ENCODE peak calls at places on chromosomes 6 and 20, in six cellular contexts. One of them, this sample, is unnamed.

GRCh38 chr20:49356676-49357075 is 78.8 kb upstream of the ZNFX1 start:
- DNase-seq in PC-3: peak; percentile 53
- DNase-seq in fibroblast of pulmonary artery: no peak
- DNase-seq in kidney epithelial cell: no peak
- DNase-seq in astrocyte of the spinal cord: no peak
- DNase-seq in neural progenitor cell: no peak
- DNase-seq in this sample: no peak

GRCh38 chr6:79810153-79810806 is 137.1 kb downstream of the ELOVL4 start:
- DNase-seq in PC-3: no peak
- DNase-seq in fibroblast of pulmonary artery: no peak
- DNase-seq in kidney epithelial cell: no peak
- DNase-seq in astrocyte of the spinal cord: no peak
- DNase-seq in neural progenitor cell: peak; percentile 92
- DNase-seq in this sample: no peak

GRCh38 chr20:31542201-31542842 is 28.1 kb downstream of the HM13 start:
- DNase-seq in PC-3: peak; percentile 42
- DNase-seq in fibroblast of pulmonary artery: no peak
- DNase-seq in kidney epithelial cell: no peak
- DNase-seq in astrocyte of the spinal cord: no peak
- DNase-seq in neural progenitor cell: no peak
- DNase-seq in this sample: peak; percentile 42

GRCh38 chr6:142048593-142048980 is 84.1 kb upstream of the GJE1 start:
- DNase-seq in PC-3: no peak
- DNase-seq in fibroblast of pulmonary artery: no peak
- DNase-seq in kidney epithelial cell: no peak
- DNase-seq in astrocyte of the spinal cord: no peak
- DNase-seq in neural progenitor cell: no peak
- DNase-seq in this sample: no peak

GRCh38 chr20:1825492-1825891 is 69.7 kb upstream of the SIRPA start:
- DNase-seq in PC-3: no peak
- DNase-seq in fibroblast of pulmonary artery: peak; percentile 85
- DNase-seq in kidney epithelial cell: no peak
- DNase-seq in astrocyte of the spinal cord: peak; percentile 51
- DNase-seq in neural progenitor cell: no peak
- DNase-seq in this sample: peak; percentile 75

GRCh38 chr20:6976096-6976495 is 208.6 kb downstream of the BMP2 start:
- DNase-seq in PC-3: peak; percentile 19
- DNase-seq in fibroblast of pulmonary artery: no peak
- DNase-seq in kidney epithelial cell: no peak
- DNase-seq in astrocyte of the spinal cord: no peak
- DNase-seq in neural progenitor cell: no peak
- DNase-seq in this sample: no peak

GRCh38 chr6:1131285-1132079 is 180.4 kb upstream of the FOXQ1 start:
- DNase-seq in PC-3: peak; percentile 60
- DNase-seq in fibroblast of pulmonary artery: no peak
- DNase-seq in kidney epithelial cell: peak; percentile 96
- DNase-seq in astrocyte of the spinal cord: peak; percentile 66
- DNase-seq in neural progenitor cell: no peak
- DNase-seq in this sample: peak; percentile 98

GRCh38 chr6:42523158-42523814 is 40.5 kb upstream of the UBR2 start:
- DNase-seq in PC-3: no peak
- DNase-seq in fibroblast of pulmonary artery: no peak
- DNase-seq in kidney epithelial cell: no peak
- DNase-seq in astrocyte of the spinal cord: peak; percentile 63
- DNase-seq in neural progenitor cell: no peak
- DNase-seq in this sample: peak; percentile 43

GRCh38 chr20:24840121-24840713 is 108.9 kb upstream of the CST7 start:
- DNase-seq in PC-3: no peak
- DNase-seq in fibroblast of pulmonary artery: no peak
- DNase-seq in kidney epithelial cell: no peak
- DNase-seq in astrocyte of the spinal cord: no peak
- DNase-seq in neural progenitor cell: no peak
- DNase-seq in this sample: no peak

GRCh38 chr6:104286641-104287040 is 573.1 kb downstream of the HACE1 start:
- DNase-seq in PC-3: no peak
- DNase-seq in fibroblast of pulmonary artery: no peak
- DNase-seq in kidney epithelial cell: no peak
- DNase-seq in astrocyte of the spinal cord: no peak
- DNase-seq in neural progenitor cell: no peak
- DNase-seq in this sample: no peak

GRCh38 chr6:130967502-130968469 is 95.3 kb downstream of the EPB41L2 start:
- DNase-seq in PC-3: no peak
- DNase-seq in fibroblast of pulmonary artery: peak; percentile 52
- DNase-seq in kidney epithelial cell: no peak
- DNase-seq in astrocyte of the spinal cord: no peak
- DNase-seq in neural progenitor cell: no peak
- DNase-seq in this sample: no peak

GRCh38 chr6:138485005-138485545 is 14.2 kb downstream of the NHSL1 start:
- DNase-seq in PC-3: no peak
- DNase-seq in fibroblast of pulmonary artery: peak; percentile 25
- DNase-seq in kidney epithelial cell: no peak
- DNase-seq in astrocyte of the spinal cord: peak; percentile 43
- DNase-seq in neural progenitor cell: peak; percentile 56
- DNase-seq in this sample: no peak

GRCh38 chr20:63071541-63072181 is 64.9 kb upstream of the BHLHE23 start:
- DNase-seq in PC-3: peak; percentile 63
- DNase-seq in fibroblast of pulmonary artery: peak; percentile 18
- DNase-seq in kidney epithelial cell: no peak
- DNase-seq in astrocyte of the spinal cord: peak; percentile 16
- DNase-seq in neural progenitor cell: peak; percentile 62
- DNase-seq in this sample: peak; percentile 54

GRCh38 chr6:7237653-7238190 is 75.3 kb downstream of the SSR1 start:
- DNase-seq in PC-3: no peak
- DNase-seq in fibroblast of pulmonary artery: no peak
- DNase-seq in kidney epithelial cell: no peak
- DNase-seq in astrocyte of the spinal cord: no peak
- DNase-seq in neural progenitor cell: no peak
- DNase-seq in this sample: peak; percentile 41

GRCh38 chr20:2825770-2826169 is 9.6 kb downstream of the TMEM239 start:
- DNase-seq in PC-3: no peak
- DNase-seq in fibroblast of pulmonary artery: no peak
- DNase-seq in kidney epithelial cell: no peak
- DNase-seq in astrocyte of the spinal cord: no peak
- DNase-seq in neural progenitor cell: no peak
- DNase-seq in this sample: no peak

GRCh38 chr20:51800769-51801219 is 1.5 kb downstream of the SALL4 start:
- DNase-seq in PC-3: peak; percentile 54
- DNase-seq in fibroblast of pulmonary artery: peak; percentile 7
- DNase-seq in kidney epithelial cell: no peak
- DNase-seq in astrocyte of the spinal cord: peak; percentile 16
- DNase-seq in neural progenitor cell: peak; percentile 56
- DNase-seq in this sample: peak; percentile 13

GRCh38 chr6:81253821-81254220 is 498.7 kb downstream of the TENT5A start:
- DNase-seq in PC-3: no peak
- DNase-seq in fibroblast of pulmonary artery: peak; percentile 3
- DNase-seq in kidney epithelial cell: no peak
- DNase-seq in astrocyte of the spinal cord: no peak
- DNase-seq in neural progenitor cell: no peak
- DNase-seq in this sample: no peak

GRCh38 chr6:151068761-151069312 is 170.9 kb upstream of the AKAP12 start:
- DNase-seq in PC-3: peak; percentile 38
- DNase-seq in fibroblast of pulmonary artery: peak; percentile 53
- DNase-seq in kidney epithelial cell: no peak
- DNase-seq in astrocyte of the spinal cord: peak; percentile 66
- DNase-seq in neural progenitor cell: no peak
- DNase-seq in this sample: no peak

GRCh38 chr6:118889163-118889562 is 4.8 kb upstream of the ASF1A start:
- DNase-seq in PC-3: no peak
- DNase-seq in fibroblast of pulmonary artery: no peak
- DNase-seq in kidney epithelial cell: no peak
- DNase-seq in astrocyte of the spinal cord: no peak
- DNase-seq in neural progenitor cell: no peak
- DNase-seq in this sample: no peak

GRCh38 chr6:170052991-170053821 is 237.7 kb downstream of the DLL1 start:
- DNase-seq in PC-3: no peak
- DNase-seq in fibroblast of pulmonary artery: no peak
- DNase-seq in kidney epithelial cell: no peak
- DNase-seq in astrocyte of the spinal cord: no peak
- DNase-seq in neural progenitor cell: no peak
- DNase-seq in this sample: no peak

GRCh38 chr6:41739041-41739440 is 3.6 kb upstream of the TFEB start:
- DNase-seq in PC-3: no peak
- DNase-seq in fibroblast of pulmonary artery: peak; percentile 59
- DNase-seq in kidney epithelial cell: no peak
- DNase-seq in astrocyte of the spinal cord: no peak
- DNase-seq in neural progenitor cell: no peak
- DNase-seq in this sample: no peak

GRCh38 chr6:51619042-51619799 is 468.2 kb downstream of the PKHD1 start:
- DNase-seq in PC-3: no peak
- DNase-seq in fibroblast of pulmonary artery: no peak
- DNase-seq in kidney epithelial cell: no peak
- DNase-seq in astrocyte of the spinal cord: no peak
- DNase-seq in neural progenitor cell: peak; percentile 3
- DNase-seq in this sample: peak; percentile 16

GRCh38 chr6:165390475-165390874 is 81.1 kb upstream of the C6orf118 start:
- DNase-seq in PC-3: no peak
- DNase-seq in fibroblast of pulmonary artery: no peak
- DNase-seq in kidney epithelial cell: no peak
- DNase-seq in astrocyte of the spinal cord: no peak
- DNase-seq in neural progenitor cell: peak; percentile 4
- DNase-seq in this sample: no peak

GRCh38 chr6:112665815-112666214 is 318.7 kb downstream of the RFPL4B start:
- DNase-seq in PC-3: peak; percentile 41
- DNase-seq in fibroblast of pulmonary artery: peak; percentile 22
- DNase-seq in kidney epithelial cell: no peak
- DNase-seq in astrocyte of the spinal cord: peak; percentile 40
- DNase-seq in neural progenitor cell: no peak
- DNase-seq in this sample: peak; percentile 77

GRCh38 chr20:54514020-54514607 is 38.7 kb downstream of the DOK5 start:
- DNase-seq in PC-3: no peak
- DNase-seq in fibroblast of pulmonary artery: no peak
- DNase-seq in kidney epithelial cell: no peak
- DNase-seq in astrocyte of the spinal cord: no peak
- DNase-seq in neural progenitor cell: no peak
- DNase-seq in this sample: no peak

GRCh38 chr20:35237486-35237885 is 11.0 kb downstream of the MMP24 start:
- DNase-seq in PC-3: no peak
- DNase-seq in fibroblast of pulmonary artery: no peak
- DNase-seq in kidney epithelial cell: no peak
- DNase-seq in astrocyte of the spinal cord: no peak
- DNase-seq in neural progenitor cell: no peak
- DNase-seq in this sample: no peak

GRCh38 chr6:113595921-113596376 is 261.2 kb upstream of the MARCKS start:
- DNase-seq in PC-3: no peak
- DNase-seq in fibroblast of pulmonary artery: peak; percentile 31
- DNase-seq in kidney epithelial cell: no peak
- DNase-seq in astrocyte of the spinal cord: peak; percentile 72
- DNase-seq in neural progenitor cell: no peak
- DNase-seq in this sample: no peak

GRCh38 chr6:151535476-151536279 is 41.9 kb downstream of the CCDC170 start:
- DNase-seq in PC-3: no peak
- DNase-seq in fibroblast of pulmonary artery: no peak
- DNase-seq in kidney epithelial cell: no peak
- DNase-seq in astrocyte of the spinal cord: no peak
- DNase-seq in neural progenitor cell: no peak
- DNase-seq in this sample: no peak

GRCh38 chr6:3278691-3279090 is 19.9 kb downstream of the PSMG4 start:
- DNase-seq in PC-3: no peak
- DNase-seq in fibroblast of pulmonary artery: no peak
- DNase-seq in kidney epithelial cell: no peak
- DNase-seq in astrocyte of the spinal cord: no peak
- DNase-seq in neural progenitor cell: no peak
- DNase-seq in this sample: no peak

GRCh38 chr6:47810885-47811284 is 29.1 kb downstream of the OPN5 start:
- DNase-seq in PC-3: no peak
- DNase-seq in fibroblast of pulmonary artery: no peak
- DNase-seq in kidney epithelial cell: no peak
- DNase-seq in astrocyte of the spinal cord: no peak
- DNase-seq in neural progenitor cell: peak; percentile 63
- DNase-seq in this sample: peak; percentile 33
- TF ChIP-seq CTCF in PC-3: peak; percentile 49
- TF ChIP-seq CTCF in fibroblast of pulmonary artery: no peak
- TF ChIP-seq CTCF in kidney epithelial cell: peak; percentile 10
- TF ChIP-seq CTCF in astrocyte of the spinal cord: no peak
- TF ChIP-seq CTCF in neural progenitor cell: peak; percentile 50
- TF ChIP-seq CTCF in this sample: peak; percentile 38

GRCh38 chr6:163259689-163260088 is 154.8 kb upstream of the QKI start:
- DNase-seq in PC-3: no peak
- DNase-seq in fibroblast of pulmonary artery: no peak
- DNase-seq in kidney epithelial cell: no peak
- DNase-seq in astrocyte of the spinal cord: no peak
- DNase-seq in neural progenitor cell: no peak
- DNase-seq in this sample: no peak
- H3K4me3 ChIP-seq in PC-3: no peak overlapping the region
- H3K4me3 ChIP-seq in fibroblast of pulmonary artery: no peak overlapping the region
- H3K4me3 ChIP-seq in kidney epithelial cell: no peak overlapping the region
- H3K4me3 ChIP-seq in astrocyte of the spinal cord: no peak overlapping the region
- H3K4me3 ChIP-seq in neural progenitor cell: no peak overlapping the region
- H3K4me3 ChIP-seq in this sample: no peak overlapping the region

DNA sequence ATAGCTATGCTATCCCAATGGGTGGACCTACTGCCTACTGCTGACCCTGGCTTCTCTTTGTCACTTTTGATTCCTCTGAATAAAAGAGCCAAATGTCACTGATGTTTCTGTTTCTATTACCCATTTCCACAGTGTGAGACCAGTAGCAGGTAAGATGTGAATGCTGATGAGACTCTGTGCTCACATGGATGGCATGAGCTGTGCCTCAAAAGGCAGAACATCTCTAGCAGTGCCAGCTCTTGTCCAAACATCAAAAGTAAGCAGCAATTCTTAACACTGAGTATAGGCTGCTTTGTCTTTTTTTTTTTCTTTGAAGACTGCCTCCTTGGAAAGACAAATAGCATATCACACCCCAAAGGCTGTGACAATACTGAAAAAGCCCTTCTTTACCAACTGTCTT is 459.2 kb upstream of the RUNX2 start:
- DNase-seq in PC-3: no peak
- DNase-seq in fibroblast of pulmonary artery: no peak
- DNase-seq in kidney epithelial cell: no peak
- DNase-seq in astrocyte of the spinal cord: no peak
- DNase-seq in neural progenitor cell: no peak
- DNase-seq in this sample: no peak
- TF ChIP-seq CTCF in PC-3: no peak
- TF ChIP-seq CTCF in fibroblast of pulmonary artery: no peak
- TF ChIP-seq CTCF in kidney epithelial cell: no peak
- TF ChIP-seq CTCF in astrocyte of the spinal cord: no peak
- TF ChIP-seq CTCF in neural progenitor cell: no peak
- TF ChIP-seq CTCF in this sample: no peak

GRCh38 chr6:28537065-28537464 is 11.4 kb downstream of the GPX5 start:
- DNase-seq in PC-3: no peak
- DNase-seq in fibroblast of pulmonary artery: peak; percentile 39
- DNase-seq in kidney epithelial cell: no peak
- DNase-seq in astrocyte of the spinal cord: peak; percentile 13
- DNase-seq in neural progenitor cell: peak; percentile 49
- DNase-seq in this sample: peak; percentile 52
- H3K4me3 ChIP-seq in PC-3: no peak overlapping the region
- H3K4me3 ChIP-seq in fibroblast of pulmonary artery: peak overlapping the region; percentile 49
- H3K4me3 ChIP-seq in kidney epithelial cell: peak overlapping the region; percentile 8
- H3K4me3 ChIP-seq in astrocyte of the spinal cord: peak overlapping the region; percentile 30
- H3K4me3 ChIP-seq in neural progenitor cell: peak overlapping the region; percentile 63
- H3K4me3 ChIP-seq in this sample: peak overlapping the region; percentile 46

This sample was measured in epithelial cell of esophagus.